ENCODE peak calls at places on chromosomes 7 and 10, in eight cellular contexts. L is cardiac muscle cell, W is fibroblast of lung, J is vagina, A is PC-3, R is heart right ventricle, T is brain microvascular endothelial cell, E is tibial artery. P is an unnamed sample.

GRCh38 chr7:100865971-100866720 is 1.0 kb upstream of the TRIP6 start:
- DNase-seq in L (no peak), W (peak), J (no peak), A (peak), R (peak), T (no peak), E (peak), P (peak)

GRCh38 chr10:88657901-88658300 is 6.3 kb upstream of the LIPF start:
- DNase-seq in L (no peak), W (peak), J (no peak), A (no peak), R (no peak), T (peak), E (no peak), P (no peak)

GRCh38 chr10:5534880-5535856 is 10.4 kb downstream of the CALML3 start:
- DNase-seq in L (no peak), W (peak), J (no peak), A (no peak), R (no peak), T (no peak), E (peak), P (no peak)

GRCh38 chr10:110137142-110137545 is 70.3 kb upstream of the MXI1 start:
- DNase-seq in L (peak), W (peak), J (no peak), A (peak), R (peak), T (peak), E (no peak), P (peak)

GRCh38 chr7:101093907-101094306 is 8.6 kb downstream of the TRIM56 start:
- DNase-seq in L (no peak), W (peak), J (no peak), A (peak), R (no peak), T (peak), E (no peak), P (peak)

GRCh38 chr7:65304175-65304574 is 69.5 kb upstream of the ZNF92 start:
- DNase-seq in L (no peak), W (no peak), J (no peak), A (no peak), R (no peak), T (no peak), E (no peak), P (no peak)

GRCh38 chr10:15370212-15370740 is 813 bp downstream of the FAM171A1 start:
- DNase-seq in L (peak), W (peak), J (no peak), A (no peak), R (peak), T (peak), E (no peak), P (peak)

GRCh38 chr10:24579448-24579847 is 144.2 kb downstream of the ARHGAP21 start:
- DNase-seq in L (no peak), W (no peak), J (no peak), A (no peak), R (no peak), T (no peak), E (no peak), P (no peak)

GRCh38 chr7:42104694-42105093 is 132.3 kb downstream of the GLI3 start:
- DNase-seq in L (no peak), W (no peak), J (no peak), A (no peak), R (no peak), T (no peak), E (no peak), P (no peak)

GRCh38 chr10:689433-690226 is at the start of gene DIP2C:
- DNase-seq in L (peak), W (peak), J (no peak), A (peak), R (peak), T (peak), E (peak), P (peak)

GRCh38 chr7:50739744-50740455 is 42.8 kb downstream of the GRB10 start:
- DNase-seq in L (no peak), W (peak), J (no peak), A (no peak), R (no peak), T (no peak), E (no peak), P (no peak)

GRCh38 chr10:110408203-110408871 is 89.4 kb upstream of the DUSP5 start:
- DNase-seq in L (no peak), W (peak), J (no peak), A (peak), R (no peak), T (no peak), E (no peak), P (peak)

GRCh38 chr10:93722550-93722949 is 20.2 kb upstream of the FRA10AC1 start:
- DNase-seq in L (no peak), W (no peak), J (no peak), A (peak), R (no peak), T (no peak), E (no peak), P (peak)

GRCh38 chr7:4010923-4011656 is 671.0 kb upstream of the FOXK1 start:
- DNase-seq in L (no peak), W (no peak), J (no peak), A (no peak), R (no peak), T (no peak), E (no peak), P (no peak)

GRCh38 chr10:129074939-129075338 is 392.1 kb upstream of the MGMT start:
- DNase-seq in L (no peak), W (no peak), J (no peak), A (no peak), R (no peak), T (no peak), E (no peak), P (no peak)

GRCh38 chr10:43607199-43607573 is 948 bp downstream of the ZNF485 start:
- DNase-seq in L (no peak), W (no peak), J (no peak), A (no peak), R (no peak), T (no peak), E (no peak), P (no peak)

GRCh38 chr10:88127766-88128165 is 264.3 kb downstream of the PTEN start:
- DNase-seq in L (no peak), W (no peak), J (no peak), A (no peak), R (no peak), T (no peak), E (no peak), P (no peak)

GRCh38 chr7:150973571-150974451 is 4.3 kb downstream of the KCNH2 start:
- DNase-seq in L (no peak), W (no peak), J (no peak), A (no peak), R (no peak), T (no peak), E (no peak), P (no peak)

GRCh38 chr7:2237109-2237602 is 4.4 kb upstream of the MAD1L1 start:
- DNase-seq in L (no peak), W (no peak), J (no peak), A (no peak), R (peak), T (no peak), E (peak), P (no peak)

GRCh38 chr7:128264477-128264876 is 23.4 kb downstream of the LEP start:
- DNase-seq in L (no peak), W (no peak), J (no peak), A (no peak), R (no peak), T (no peak), E (no peak), P (no peak)

GRCh38 chr10:17049195-17049594 is 80.4 kb downstream of the CUBN start:
- DNase-seq in L (no peak), W (no peak), J (no peak), A (no peak), R (no peak), T (no peak), E (no peak), P (no peak)

GRCh38 chr10:1358860-1359598 is 302.8 kb downstream of the WDR37 start:
- DNase-seq in L (no peak), W (no peak), J (no peak), A (no peak), R (no peak), T (no peak), E (no peak), P (no peak)

GRCh38 chr7:74252893-74253292 is 1.3 kb downstream of the RFC2 start:
- DNase-seq in L (no peak), W (no peak), J (no peak), A (no peak), R (no peak), T (no peak), E (no peak), P (no peak)

GRCh38 chr10:122853665-122854313 is 8.1 kb upstream of the CUZD1 start:
- DNase-seq in L (no peak), W (peak), J (no peak), A (peak), R (no peak), T (no peak), E (no peak), P (no peak)

GRCh38 chr7:9264395-9264794 is 831.0 kb downstream of the NXPH1 start:
- DNase-seq in L (no peak), W (peak), J (no peak), A (no peak), R (no peak), T (no peak), E (no peak), P (no peak)

GRCh38 chr10:16942361-16943078 is 125.3 kb upstream of the RSU1 start:
- DNase-seq in L (no peak), W (peak), J (no peak), A (no peak), R (no peak), T (no peak), E (no peak), P (no peak)

GRCh38 chr7:23261843-23262452 is 15.4 kb downstream of the GPNMB start:
- DNase-seq in L (peak), W (peak), J (no peak), A (peak), R (peak), T (peak), E (peak), P (peak)

GRCh38 chr7:108875139-108875538 is 305.5 kb downstream of the DNAJB9 start:
- DNase-seq in L (no peak), W (peak), J (no peak), A (peak), R (no peak), T (peak), E (no peak), P (no peak)
- TF ChIP-seq CTCF in L (peak), W (peak), J (no peak), A (peak), R (no peak), T (peak), E (no peak), P (no peak)

DNA sequence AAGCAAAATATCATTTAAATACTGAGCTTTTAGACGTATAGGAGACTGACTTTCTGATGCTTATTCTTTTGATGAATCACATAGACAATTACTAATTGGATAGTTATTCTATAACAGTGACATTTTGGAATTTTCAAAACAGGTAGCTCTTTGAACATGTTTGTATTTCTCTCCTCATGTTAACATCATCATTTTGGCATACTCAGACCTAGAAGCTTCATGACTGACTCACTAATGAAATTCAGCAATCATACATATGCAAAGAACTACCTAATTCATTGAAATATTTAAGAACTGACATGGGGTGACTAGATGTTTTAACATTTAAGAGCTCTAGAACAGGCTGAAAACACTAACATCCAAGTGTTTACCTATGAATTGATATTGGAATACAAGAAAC is 192.3 kb downstream of the VTI1A start:
- DNase-seq in L (no peak), W (peak), J (no peak), A (peak), R (no peak), T (no peak), E (no peak), P (peak)
- H3K27ac ChIP-seq in L (no peak), W (no peak), J (no peak), A (no peak), R (no peak), T (no peak), E (no peak), P (no peak)

GRCh38 chr7:145331076-145331475 is 495.2 kb upstream of the TPK1 start:
- DNase-seq in L (no peak), W (no peak), J (no peak), A (no peak), R (no peak), T (no peak), E (no peak), P (no peak)
- TF ChIP-seq CTCF in L (no peak), W (no peak), J (no peak), A (no peak), R (no peak), T (no peak), E (no peak), P (no peak)

GRCh38 chr10:103855852-103856496 is 598 bp upstream of the SH3PXD2A start:
- DNase-seq in L (no peak), W (no peak), J (no peak), A (no peak), R (no peak), T (no peak), E (no peak), P (no peak)
- H3K27ac ChIP-seq in L (peak), W (no peak), J (peak), A (no peak), R (peak), T (no peak), E (peak), P (peak)

GRCh38 chr10:70430489-70431445 is 10.7 kb downstream of the NODAL start:
- DNase-seq in L (peak), W (no peak), J (no peak), A (no peak), R (peak), T (peak), E (peak), P (no peak)
- TF ChIP-seq CTCF in L (peak), W (peak), J (no peak), A (peak), R (peak), T (no peak), E (peak), P (no peak)

GRCh38 chr7:97752215-97752614 is 20.3 kb downstream of the TAC1 start:
- DNase-seq in L (no peak), W (no peak), J (no peak), A (no peak), R (no peak), T (no peak), E (no peak), P (no peak)
- H3K27ac ChIP-seq in L (no peak), W (no peak), J (no peak), A (no peak), R (no peak), T (no peak), E (no peak), P (no peak)

DNA sequence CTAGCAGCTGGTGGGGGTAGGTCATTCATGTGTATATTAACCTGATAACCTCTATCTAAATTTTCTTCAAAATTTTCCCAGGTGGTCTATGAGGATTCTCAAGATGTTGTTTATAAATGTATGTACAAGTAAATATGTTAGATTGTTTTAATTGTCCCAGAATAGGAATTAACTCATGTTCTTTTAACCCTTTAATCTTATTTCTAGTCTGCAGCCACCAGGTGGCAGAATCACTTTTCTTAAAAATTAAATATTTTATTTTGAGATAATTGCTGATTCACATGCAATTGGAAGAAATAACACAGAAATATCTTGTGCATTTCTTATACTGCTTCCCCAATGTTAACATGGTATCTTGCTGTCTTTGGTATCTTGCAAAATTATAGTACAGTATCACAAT is 589.5 kb downstream of the ARL4A start:
- DNase-seq in L (no peak), W (no peak), J (no peak), A (peak), R (no peak), T (no peak), E (no peak), P (no peak)
- TF ChIP-seq CTCF in L (peak), W (peak), J (no peak), A (peak), R (no peak), T (peak), E (no peak), P (peak)

GRCh38 chr7:102464577-102465280 is at the start of the genes ALKBH4 and LRWD1:
- DNase-seq in L (peak), W (peak), J (no peak), A (peak), R (peak), T (peak), E (peak), P (peak)
- H3K27ac ChIP-seq in L (peak), W (peak), J (peak), A (no peak), R (peak), T (peak), E (peak), P (peak)

DNA sequence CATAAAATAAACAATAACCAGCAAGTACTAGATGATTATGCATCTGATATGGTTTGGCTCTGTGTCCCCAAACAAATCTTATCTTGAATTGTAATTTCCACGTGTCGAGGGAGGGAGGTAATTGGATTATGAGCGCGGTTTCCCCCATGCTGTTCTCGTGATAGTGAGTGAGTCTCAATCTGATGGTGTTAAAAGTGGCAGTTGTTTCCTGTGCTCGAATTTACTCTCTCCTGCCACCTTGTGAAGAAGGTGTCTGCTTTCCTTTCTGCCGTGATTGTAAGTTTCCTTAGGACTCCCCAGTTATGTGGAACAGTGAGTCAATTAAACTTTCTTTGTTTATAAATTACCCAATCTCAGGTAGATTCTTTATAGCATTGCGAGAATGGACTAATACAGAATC is 15.1 kb downstream of the CNTNAP2 start:
- DNase-seq in L (no peak), W (no peak), J (no peak), A (no peak), R (no peak), T (no peak), E (no peak), P (no peak)
- TF ChIP-seq CTCF in L (no peak), W (no peak), J (no peak), A (no peak), R (no peak), T (no peak), E (no peak), P (no peak)

DNA sequence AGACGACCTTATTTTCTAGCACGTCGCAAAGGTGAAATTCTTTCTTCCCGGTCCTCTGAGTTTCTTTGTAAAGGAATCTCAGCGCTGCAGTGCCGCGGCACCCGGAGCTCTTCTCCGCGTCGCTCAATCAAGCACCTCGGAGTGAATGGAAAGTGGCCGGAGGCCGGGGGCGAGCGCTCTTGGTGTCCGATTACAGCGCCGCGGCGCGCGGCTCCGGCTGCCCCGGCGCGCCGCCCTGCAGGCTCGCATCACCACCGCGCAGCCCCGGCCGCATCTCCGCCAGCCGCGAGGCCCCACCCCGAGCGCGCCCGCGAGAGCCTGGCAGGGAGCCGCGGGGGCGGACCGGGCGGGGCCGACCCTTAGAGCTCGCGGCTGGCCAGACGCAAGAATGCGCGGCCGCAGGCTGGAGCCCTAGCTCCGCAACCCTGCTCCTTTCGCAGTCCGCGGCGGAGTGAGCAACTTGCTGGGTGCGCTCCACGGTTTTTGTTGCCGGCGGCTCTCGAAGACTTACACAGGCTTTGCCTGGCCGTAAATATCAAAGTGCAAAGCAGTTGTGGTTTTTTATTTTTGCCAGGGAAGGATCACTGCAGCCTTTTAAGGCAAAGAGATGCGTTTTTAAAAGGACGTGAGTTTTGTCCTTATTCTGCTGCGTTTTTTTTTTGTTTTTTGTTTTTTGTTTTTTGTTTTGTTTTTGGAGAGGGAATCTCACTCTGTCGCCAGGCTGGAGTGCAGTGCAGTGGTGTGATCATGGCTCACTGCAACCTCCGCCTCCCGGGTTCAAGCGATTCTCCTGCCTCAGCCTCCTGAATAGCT is at the start of gene SEMA3C:
- DNase-seq in L (peak), W (peak), J (no peak), A (peak), R (peak), T (peak), E (peak), P (peak)
- H3K27ac ChIP-seq in L (peak), W (peak), J (peak), A (peak), R (peak), T (peak), E (peak), P (peak)